ENCODE peak calls at places on chromosome 4, in seven cellular contexts. H is IMR-90, E is H9, Y is H1, N is mesendoderm, A is mesenchymal stem cell, O is trophoblast cell. P is an unnamed sample.

GRCh38 chr4:17758459-17758858 is 23.0 kb downstream of the FAM184B start:
- DNase-seq in H (no peak), E (no peak), Y (no peak), N (no peak), A (no peak), O (no peak), P (no peak)

GRCh38 chr4:1907848-1908525 is 36.8 kb downstream of the NSD2 start:
- DNase-seq in H (no peak), E (no peak), Y (no peak), N (no peak), A (no peak), O (no peak), P (no peak)

GRCh38 chr4:145882594-145882993 is 56.0 kb downstream of the ZNF827 start:
- DNase-seq in H (no peak), E (no peak), Y (no peak), N (no peak), A (no peak), O (no peak), P (no peak)

GRCh38 chr4:186017801-186018200 is 51.2 kb upstream of the TLR3 start:
- DNase-seq in H (no peak), E (no peak), Y (no peak), N (no peak), A (no peak), O (no peak), P (no peak)

GRCh38 chr4:106717094-106717493 is 319.0 kb downstream of the DKK2 start:
- DNase-seq in H (no peak), E (no peak), Y (no peak), N (no peak), A (peak; percentile 23), O (no peak), P (no peak)

GRCh38 chr4:478373-478772 is 20.6 kb downstream of the ZNF721 start:
- DNase-seq in H (peak; percentile 44), E (no peak), Y (no peak), N (no peak), A (peak; percentile 6), O (no peak), P (no peak)

GRCh38 chr4:64272432-64272831 is 136.8 kb downstream of the TECRL start:
- DNase-seq in H (no peak), E (peak; percentile 30), Y (no peak), N (no peak), A (no peak), O (no peak), P (no peak)

GRCh38 chr4:88104902-88105610 is 53.4 kb downstream of the ABCG2 start:
- DNase-seq in H (peak; percentile 88), E (no peak), Y (no peak), N (no peak), A (peak; percentile 83), O (no peak), P (no peak)

GRCh38 chr4:31518796-31519250 is 798.7 kb downstream of the PCDH7 start:
- DNase-seq in H (peak; percentile 32), E (no peak), Y (no peak), N (no peak), A (peak; percentile 76), O (no peak), P (no peak)

GRCh38 chr4:52244103-52244772 is 193.1 kb downstream of the SPATA18 start:
- DNase-seq in H (no peak), E (no peak), Y (no peak), N (no peak), A (no peak), O (no peak), P (no peak)

GRCh38 chr4:184252136-184253071 is 34.7 kb upstream of the ENPP6 start:
- DNase-seq in H (no peak), E (no peak), Y (peak; percentile 41), N (no peak), A (no peak), O (no peak), P (no peak)

GRCh38 chr4:152346979-152347378 is 188.9 kb downstream of the FBXW7 start:
- DNase-seq in H (no peak), E (no peak), Y (no peak), N (no peak), A (no peak), O (no peak), P (no peak)

GRCh38 chr4:4430492-4431195 is 43.7 kb downstream of the NSG1 start:
- DNase-seq in H (peak; percentile 92), E (peak; percentile 74), Y (peak; percentile 74), N (peak; percentile 84), A (peak; percentile 76), O (peak; percentile 86), P (peak; percentile 43)

GRCh38 chr4:98659106-98659592 is 738 bp upstream of the TSPAN5 start:
- DNase-seq in H (peak; percentile 57), E (peak; percentile 49), Y (no peak), N (peak; percentile 76), A (peak; percentile 66), O (no peak), P (no peak)

GRCh38 chr4:2689825-2690700 is 66.1 kb downstream of the TNIP2 start:
- DNase-seq in H (no peak), E (no peak), Y (no peak), N (no peak), A (no peak), O (no peak), P (no peak)

GRCh38 chr4:10690185-10690907 is 5.8 kb upstream of the CLNK start:
- DNase-seq in H (no peak), E (no peak), Y (no peak), N (no peak), A (no peak), O (no peak), P (no peak)

GRCh38 chr4:23962462-23962861 is 72.6 kb upstream of the PPARGC1A start:
- DNase-seq in H (no peak), E (no peak), Y (no peak), N (no peak), A (no peak), O (no peak), P (no peak)

GRCh38 chr4:726816-727215 is 21.2 kb downstream of the PCGF3 start:
- DNase-seq in H (no peak), E (no peak), Y (no peak), N (no peak), A (no peak), O (no peak), P (no peak)

GRCh38 chr4:152643153-152644035 is 36.4 kb downstream of the TMEM154 start:
- DNase-seq in H (no peak), E (no peak), Y (no peak), N (no peak), A (no peak), O (no peak), P (no peak)

GRCh38 chr4:76515975-76516853 is 81.2 kb downstream of the SHROOM3 start:
- DNase-seq in H (no peak), E (no peak), Y (no peak), N (no peak), A (peak; percentile 16), O (no peak), P (no peak)

GRCh38 chr4:36312511-36312910 is 31.1 kb downstream of the DTHD1 start:
- DNase-seq in H (no peak), E (no peak), Y (no peak), N (no peak), A (no peak), O (no peak), P (no peak)

GRCh38 chr4:10584042-10584441 is 100.5 kb downstream of the CLNK start:
- DNase-seq in H (peak; percentile 87), E (no peak), Y (no peak), N (no peak), A (peak; percentile 92), O (peak; percentile 81), P (no peak)

GRCh38 chr4:169745291-169745690 is 12.5 kb downstream of the HPF1 start:
- DNase-seq in H (peak; percentile 65), E (no peak), Y (no peak), N (no peak), A (peak; percentile 57), O (no peak), P (no peak)

GRCh38 chr4:169744601-169745000 is 13.1 kb downstream of the HPF1 start:
- DNase-seq in H (no peak), E (no peak), Y (no peak), N (no peak), A (no peak), O (no peak), P (no peak)

DNA sequence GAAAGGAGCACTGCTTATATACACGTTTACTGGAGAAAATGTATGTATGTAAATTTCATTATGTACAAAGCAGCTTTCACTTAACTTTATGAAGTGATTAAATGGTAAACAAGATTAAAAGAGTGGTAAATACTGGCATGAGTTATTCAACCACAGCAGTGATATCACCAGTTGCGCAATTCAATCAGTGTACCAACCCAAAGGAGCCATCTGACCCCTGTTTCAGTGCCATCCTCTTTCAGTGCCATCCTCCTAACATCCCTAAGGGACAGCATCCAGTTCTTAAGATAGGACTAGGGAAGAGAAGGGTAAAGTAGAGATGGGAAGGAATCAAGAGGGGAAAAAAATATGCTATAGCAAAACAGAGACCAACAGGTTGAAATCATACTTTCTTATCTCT is 16.2 kb downstream of the HPF1 start:
- DNase-seq in H (no peak), E (no peak), Y (no peak), N (no peak), A (peak; percentile 14), O (no peak), P (no peak)
- H3K18ac ChIP-seq in H (no peak overlapping the region), E (no peak overlapping the region), Y (no peak overlapping the region), N (no peak overlapping the region), A (no peak overlapping the region), O (no peak overlapping the region), P (no peak overlapping the region)

GRCh38 chr4:112942077-112942476 is 107.4 kb upstream of the ANK2 start:
- DNase-seq in H (no peak), E (no peak), Y (no peak), N (no peak), A (no peak), O (no peak), P (no peak)
- H3K18ac ChIP-seq in H (no peak overlapping the region), E (no peak overlapping the region), Y (no peak overlapping the region), N (no peak overlapping the region), A (no peak overlapping the region), O (no peak overlapping the region), P (no peak overlapping the region)

DNA sequence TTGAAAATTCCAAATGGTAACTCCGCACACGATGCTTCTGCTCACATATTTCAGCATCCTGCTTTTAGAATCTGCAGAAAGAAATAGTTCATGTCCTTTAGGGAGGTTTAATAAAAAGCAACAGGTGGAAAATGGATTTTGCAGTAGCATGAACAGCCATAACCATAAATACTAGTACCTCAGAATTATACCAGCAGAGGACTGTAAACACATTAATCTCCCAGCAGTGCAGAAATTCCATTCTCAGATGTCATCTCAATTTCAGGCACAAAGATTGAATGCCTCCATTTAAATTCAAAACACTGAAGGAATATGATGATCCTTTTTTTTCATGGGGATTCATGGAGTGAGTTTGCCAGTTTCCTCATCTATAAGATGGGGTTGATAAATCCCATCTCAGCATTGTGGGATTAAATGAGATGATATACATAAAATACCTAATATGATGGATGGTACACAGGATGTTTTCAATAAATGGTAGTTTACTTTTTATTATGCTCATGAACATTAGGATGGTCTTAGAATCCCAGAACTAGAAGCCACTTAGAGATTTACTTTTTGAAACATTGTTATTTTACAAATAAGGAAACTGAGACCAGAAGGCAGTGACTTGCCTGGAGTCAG is 578 bp upstream of the LIMCH1 start:
- DNase-seq in H (no peak), E (no peak), Y (no peak), N (no peak), A (no peak), O (no peak), P (no peak)
- H3K18ac ChIP-seq in H (no peak overlapping the region), E (no peak overlapping the region), Y (no peak overlapping the region), N (no peak overlapping the region), A (no peak overlapping the region), O (no peak overlapping the region), P (no peak overlapping the region)

DNA sequence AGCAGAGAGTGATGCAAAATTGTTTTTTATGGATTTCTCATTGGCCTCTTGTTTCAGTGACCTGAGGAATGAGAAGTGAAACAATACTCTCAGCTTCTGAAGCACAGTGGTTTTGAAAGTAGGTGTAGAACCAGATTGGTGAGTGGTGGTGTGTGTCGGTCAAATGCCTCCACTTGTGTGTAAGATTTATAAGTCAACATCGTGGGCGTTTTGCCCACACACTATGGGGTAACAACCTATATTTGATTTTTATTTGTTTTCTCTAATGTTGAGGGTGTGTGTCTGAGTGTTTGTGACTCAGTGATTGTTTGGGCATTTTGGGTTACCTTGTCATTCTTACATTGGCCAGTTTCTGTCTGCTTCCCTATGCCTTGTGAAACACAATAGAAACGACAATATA is 23.3 kb downstream of the ADGRL3 start:
- DNase-seq in H (no peak), E (no peak), Y (no peak), N (no peak), A (no peak), O (no peak), P (no peak)
- H3K18ac ChIP-seq in H (no peak overlapping the region), E (no peak overlapping the region), Y (no peak overlapping the region), N (no peak overlapping the region), A (no peak overlapping the region), O (no peak overlapping the region), P (no peak overlapping the region)

P was measured in neuronal stem cell.